ENCODE peak calls at places on chromosomes 13 and 19, in eight cellular contexts. I is activated CD4-positive, alpha-beta T cell treated with anti-CD3 and anti-CD28 coated beads for 48 hours; Y is stimulated activated CD8-positive, alpha-beta memory T cell treated with anti-CD3 and anti-CD28 coated beads, Interleukin-7, amount 100 ng/mL, for 24 hours; V is left ventricle myocardium superior; S is HT1080; C is stimulated activated CD4-positive, alpha-beta T cell treated with anti-CD3 and anti-CD28 coated beads, Interleukin-15, amount 100 ng/mL, for 1 hour; M is NCI-H2171 treated with DMSO at 0.1 percent for 48 hours; Z is stromal cell of bone marrow. F is an unnamed sample.

GRCh38 chr13:102376314-102376713 is 25.5 kb downstream of the FGF14 start:
- DNase-seq in I (no peak), Y (no peak), V (no peak), S (no peak), C (no peak), M (no peak), Z (no peak), F (no peak)

GRCh38 chr13:72258340-72258981 is 391.5 kb upstream of the DACH1 start:
- DNase-seq in I (no peak), Y (no peak), V (no peak), S (no peak), C (no peak), M (no peak), Z (no peak), F (no peak)

GRCh38 chr19:41511628-41512027 is 64.3 kb upstream of the CEACAM21 start:
- DNase-seq in I (no peak), Y (no peak), V (no peak), S (no peak), C (no peak), M (no peak), Z (no peak), F (no peak)

GRCh38 chr13:22961835-22962537 is 218.8 kb upstream of the SGCG start:
- DNase-seq in I (no peak), Y (no peak), V (no peak), S (no peak), C (no peak), M (no peak), Z (no peak), F (no peak)

GRCh38 chr13:58324130-58324529 is 692.6 kb downstream of the PCDH17 start:
- DNase-seq in I (no peak), Y (no peak), V (no peak), S (no peak), C (no peak), M (no peak), Z (no peak), F (no peak)

GRCh38 chr13:94987869-94988268 is 275.5 kb upstream of the SOX21 start:
- DNase-seq in I (no peak), Y (no peak), V (no peak), S (peak), C (no peak), M (no peak), Z (no peak), F (no peak)

GRCh38 chr13:42283574-42283973 is 11.6 kb downstream of the AKAP11 start:
- DNase-seq in I (no peak), Y (no peak), V (no peak), S (no peak), C (no peak), M (no peak), Z (no peak), F (no peak)

GRCh38 chr13:97224544-97225324 is 2.6 kb downstream of the MBNL2 start:
- DNase-seq in I (peak), Y (no peak), V (peak), S (peak), C (no peak), M (peak), Z (peak), F (no peak)

GRCh38 chr19:47652285-47652684 is 43.4 kb downstream of the BICRA start:
- DNase-seq in I (no peak), Y (no peak), V (no peak), S (no peak), C (no peak), M (no peak), Z (no peak), F (no peak)

GRCh38 chr13:33158830-33159229 is 126.7 kb downstream of the STARD13 start:
- DNase-seq in I (no peak), Y (no peak), V (no peak), S (no peak), C (no peak), M (no peak), Z (no peak), F (no peak)